ENCODE peak calls at places on chromosomes 2 and 18, in five cellular contexts. J is neural progenitor cell, H is HT1080, T is activated T-cell treated with anti-CD3 and anti-CD28 coated beads for 48 hours, E is H7. M is an unnamed sample.

GRCh38 chr2:139142252-139142651 is 362.1 kb upstream of the NXPH2 start:
- DNase-seq in J (peak; percentile 58), H (peak; percentile 8), T (no peak), E (peak; percentile 7), M (no peak)

GRCh38 chr18:36158261-36158867 is 28.7 kb downstream of the ELP2 start:
- DNase-seq in J (no peak), H (peak; percentile 57), T (no peak), E (no peak), M (no peak)

GRCh38 chr18:56861244-56861643 is 210.1 kb downstream of the WDR7 start:
- DNase-seq in J (no peak), H (no peak), T (no peak), E (no peak), M (no peak)

GRCh38 chr18:59885579-59886163 is 14.1 kb upstream of the PMAIP1 start:
- DNase-seq in J (no peak), H (peak; percentile 98), T (no peak), E (no peak), M (no peak)

GRCh38 chr2:139365189-139365588 is 585.0 kb upstream of the NXPH2 start:
- DNase-seq in J (no peak), H (no peak), T (no peak), E (no peak), M (no peak)

GRCh38 chr2:58156780-58157179 is 84.3 kb downstream of the FANCL start:
- DNase-seq in J (no peak), H (peak; percentile 24), T (no peak), E (no peak), M (no peak)

GRCh38 chr2:39913648-39914456 is 134.8 kb upstream of the THUMPD2 start:
- DNase-seq in J (peak; percentile 62), H (peak; percentile 61), T (no peak), E (peak; percentile 37), M (no peak)

GRCh38 chr18:55585586-55586521 is 2.1 kb downstream of the TCF4 start:
- DNase-seq in J (peak; percentile 27), H (peak; percentile 10), T (no peak), E (no peak), M (no peak)

GRCh38 chr2:39704540-39704939 is 38.8 kb downstream of the TMEM178A start:
- DNase-seq in J (no peak), H (no peak), T (no peak), E (no peak), M (no peak)

GRCh38 chr2:195319112-195319460 is 337.9 kb upstream of the SLC39A10 start:
- DNase-seq in J (no peak), H (peak; percentile 52), T (no peak), E (no peak), M (no peak)

GRCh38 chr18:76488190-76488589 is 6.9 kb downstream of the ZNF516 start:
- DNase-seq in J (no peak), H (no peak), T (no peak), E (no peak), M (no peak)

M was measured in progenitor cell of endocrine pancreas.